ENCODE peak calls at places on chromosomes 4 and X, in eight cellular contexts. One of them, this sample, is unnamed.

GRCh38 chr4:140372607-140373327 is 679 bp upstream of the SCOC start:
- DNase-seq in BE2C: no peak
- DNase-seq in astrocyte of the cerebellum: no peak
- DNase-seq in GM10248: peak
- DNase-seq in WTC11: no peak
- DNase-seq in bronchial epithelial cell: peak
- DNase-seq in GM23338: peak
- DNase-seq in pancreas: no peak
- DNase-seq in this sample: no peak

GRCh38 chr4:123477804-123478209 is 81.2 kb downstream of the SPRY1 start:
- DNase-seq in BE2C: no peak
- DNase-seq in astrocyte of the cerebellum: peak
- DNase-seq in GM10248: no peak
- DNase-seq in WTC11: no peak
- DNase-seq in bronchial epithelial cell: no peak
- DNase-seq in GM23338: no peak
- DNase-seq in pancreas: no peak
- DNase-seq in this sample: no peak

GRCh38 chrX:155949098-155949497 is 48.4 kb upstream of the IL9R start:
- DNase-seq in BE2C: no peak
- DNase-seq in astrocyte of the cerebellum: no peak
- DNase-seq in GM10248: no peak
- DNase-seq in WTC11: no peak
- DNase-seq in bronchial epithelial cell: peak
- DNase-seq in GM23338: no peak
- DNase-seq in pancreas: no peak
- DNase-seq in this sample: no peak

GRCh38 chr4:143240920-143241319 is 56.2 kb downstream of the USP38 start:
- DNase-seq in BE2C: no peak
- DNase-seq in astrocyte of the cerebellum: no peak
- DNase-seq in GM10248: no peak
- DNase-seq in WTC11: no peak
- DNase-seq in bronchial epithelial cell: no peak
- DNase-seq in GM23338: no peak
- DNase-seq in pancreas: no peak
- DNase-seq in this sample: no peak

GRCh38 chr4:38359113-38359512 is 304.9 kb upstream of the KLF3 start:
- DNase-seq in BE2C: no peak
- DNase-seq in astrocyte of the cerebellum: no peak
- DNase-seq in GM10248: no peak
- DNase-seq in WTC11: no peak
- DNase-seq in bronchial epithelial cell: no peak
- DNase-seq in GM23338: no peak
- DNase-seq in pancreas: no peak
- DNase-seq in this sample: no peak

GRCh38 chr4:80197601-80198444 is 520 bp downstream of the PRDM8 start:
- DNase-seq in BE2C: peak
- DNase-seq in astrocyte of the cerebellum: no peak
- DNase-seq in GM10248: no peak
- DNase-seq in WTC11: peak
- DNase-seq in bronchial epithelial cell: no peak
- DNase-seq in GM23338: peak
- DNase-seq in pancreas: peak
- DNase-seq in this sample: no peak

GRCh38 chr4:31803511-31804195 is 1083.5 kb downstream of the PCDH7 start:
- DNase-seq in BE2C: no peak
- DNase-seq in astrocyte of the cerebellum: peak
- DNase-seq in GM10248: no peak
- DNase-seq in WTC11: no peak
- DNase-seq in bronchial epithelial cell: no peak
- DNase-seq in GM23338: no peak
- DNase-seq in pancreas: no peak
- DNase-seq in this sample: no peak

GRCh38 chr4:11634283-11634682 is 205.6 kb upstream of the HS3ST1 start:
- DNase-seq in BE2C: no peak
- DNase-seq in astrocyte of the cerebellum: no peak
- DNase-seq in GM10248: no peak
- DNase-seq in WTC11: no peak
- DNase-seq in bronchial epithelial cell: peak
- DNase-seq in GM23338: no peak
- DNase-seq in pancreas: no peak
- DNase-seq in this sample: no peak

DNA sequence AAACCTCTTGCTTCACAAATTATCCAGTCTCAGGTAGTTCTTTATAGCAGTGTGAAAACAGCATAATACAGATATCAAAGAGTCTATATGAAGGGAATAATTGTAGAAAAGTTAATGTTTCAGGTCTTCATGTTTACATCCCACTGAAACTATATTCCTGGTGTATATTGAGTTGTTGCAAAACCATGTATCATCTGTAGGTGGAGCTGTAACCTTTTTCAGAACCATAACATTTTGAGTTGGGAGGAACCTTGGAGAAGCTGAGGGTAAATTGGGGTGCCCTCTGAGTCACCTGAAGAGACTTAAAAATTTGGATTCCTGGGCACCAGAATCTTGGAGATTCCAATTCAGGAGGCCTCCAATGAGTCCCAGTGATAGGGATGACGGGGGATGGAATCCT is 51.9 kb upstream of the TAPT1 start:
- DNase-seq in BE2C: no peak
- DNase-seq in astrocyte of the cerebellum: no peak
- DNase-seq in GM10248: no peak
- DNase-seq in WTC11: no peak
- DNase-seq in bronchial epithelial cell: no peak
- DNase-seq in GM23338: peak
- DNase-seq in pancreas: no peak
- DNase-seq in this sample: no peak
- TF ChIP-seq CTCF in BE2C: peak
- TF ChIP-seq CTCF in astrocyte of the cerebellum: no peak
- TF ChIP-seq CTCF in GM10248: no peak
- TF ChIP-seq CTCF in WTC11: peak
- TF ChIP-seq CTCF in bronchial epithelial cell: no peak
- TF ChIP-seq CTCF in GM23338: peak
- TF ChIP-seq CTCF in pancreas: no peak
- TF ChIP-seq CTCF in this sample: peak

GRCh38 chr4:148058160-148058859 is 326.4 kb downstream of the ARHGAP10 start:
- DNase-seq in BE2C: no peak
- DNase-seq in astrocyte of the cerebellum: no peak
- DNase-seq in GM10248: no peak
- DNase-seq in WTC11: no peak
- DNase-seq in bronchial epithelial cell: no peak
- DNase-seq in GM23338: no peak
- DNase-seq in pancreas: no peak
- DNase-seq in this sample: no peak

GRCh38 chr4:148054275-148054674 is 322.4 kb downstream of the ARHGAP10 start:
- DNase-seq in BE2C: peak
- DNase-seq in astrocyte of the cerebellum: no peak
- DNase-seq in GM10248: no peak
- DNase-seq in WTC11: no peak
- DNase-seq in bronchial epithelial cell: peak
- DNase-seq in GM23338: no peak
- DNase-seq in pancreas: no peak
- DNase-seq in this sample: no peak

GRCh38 chr4:148055844-148056243 is 324.0 kb downstream of the ARHGAP10 start:
- DNase-seq in BE2C: no peak
- DNase-seq in astrocyte of the cerebellum: no peak
- DNase-seq in GM10248: no peak
- DNase-seq in WTC11: no peak
- DNase-seq in bronchial epithelial cell: no peak
- DNase-seq in GM23338: no peak
- DNase-seq in pancreas: no peak
- DNase-seq in this sample: no peak

GRCh38 chr4:148057425-148058020 is 325.6 kb downstream of the ARHGAP10 start:
- DNase-seq in BE2C: no peak
- DNase-seq in astrocyte of the cerebellum: no peak
- DNase-seq in GM10248: no peak
- DNase-seq in WTC11: no peak
- DNase-seq in bronchial epithelial cell: no peak
- DNase-seq in GM23338: no peak
- DNase-seq in pancreas: no peak
- DNase-seq in this sample: no peak

GRCh38 chr4:148056879-148057278 is 325.0 kb downstream of the ARHGAP10 start:
- DNase-seq in BE2C: no peak
- DNase-seq in astrocyte of the cerebellum: peak
- DNase-seq in GM10248: peak
- DNase-seq in WTC11: peak
- DNase-seq in bronchial epithelial cell: peak
- DNase-seq in GM23338: peak
- DNase-seq in pancreas: no peak
- DNase-seq in this sample: no peak
- TF ChIP-seq CTCF in BE2C: peak
- TF ChIP-seq CTCF in astrocyte of the cerebellum: no peak
- TF ChIP-seq CTCF in GM10248: peak
- TF ChIP-seq CTCF in WTC11: peak
- TF ChIP-seq CTCF in bronchial epithelial cell: no peak
- TF ChIP-seq CTCF in GM23338: peak
- TF ChIP-seq CTCF in pancreas: no peak
- TF ChIP-seq CTCF in this sample: no peak

GRCh38 chr4:109321232-109321631 is 18.8 kb upstream of the COL25A1 start:
- DNase-seq in BE2C: no peak
- DNase-seq in astrocyte of the cerebellum: no peak
- DNase-seq in GM10248: no peak
- DNase-seq in WTC11: no peak
- DNase-seq in bronchial epithelial cell: no peak
- DNase-seq in GM23338: no peak
- DNase-seq in pancreas: no peak
- DNase-seq in this sample: no peak

GRCh38 chr4:109319684-109320083 is 17.2 kb upstream of the COL25A1 start:
- DNase-seq in BE2C: no peak
- DNase-seq in astrocyte of the cerebellum: no peak
- DNase-seq in GM10248: no peak
- DNase-seq in WTC11: no peak
- DNase-seq in bronchial epithelial cell: no peak
- DNase-seq in GM23338: no peak
- DNase-seq in pancreas: no peak
- DNase-seq in this sample: no peak

GRCh38 chr4:109315341-109315740 is 12.9 kb upstream of the COL25A1 start:
- DNase-seq in BE2C: no peak
- DNase-seq in astrocyte of the cerebellum: no peak
- DNase-seq in GM10248: no peak
- DNase-seq in WTC11: no peak
- DNase-seq in bronchial epithelial cell: no peak
- DNase-seq in GM23338: no peak
- DNase-seq in pancreas: no peak
- DNase-seq in this sample: no peak

GRCh38 chr4:109315818-109316217 is 13.4 kb upstream of the COL25A1 start:
- DNase-seq in BE2C: no peak
- DNase-seq in astrocyte of the cerebellum: no peak
- DNase-seq in GM10248: no peak
- DNase-seq in WTC11: no peak
- DNase-seq in bronchial epithelial cell: no peak
- DNase-seq in GM23338: peak
- DNase-seq in pancreas: no peak
- DNase-seq in this sample: no peak

DNA sequence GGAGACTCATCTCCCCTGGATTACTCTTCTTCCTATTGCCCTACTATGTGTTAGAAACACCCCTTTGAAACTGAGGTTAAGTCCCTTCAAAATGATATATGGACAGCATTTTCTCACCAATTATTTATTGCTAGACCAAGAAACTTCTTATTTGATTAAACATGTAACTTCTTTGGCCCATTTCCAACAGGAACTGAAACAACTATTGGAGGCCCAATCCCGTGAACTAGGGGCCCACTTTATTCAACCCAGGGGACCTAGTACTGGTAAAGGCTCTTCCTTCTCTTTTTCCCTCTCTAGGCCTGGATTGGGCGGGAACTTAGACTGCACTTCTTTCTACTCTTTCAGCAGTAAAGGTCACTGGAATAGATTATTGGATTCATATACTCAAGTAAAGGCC is 16.7 kb upstream of the COL25A1 start:
- DNase-seq in BE2C: no peak
- DNase-seq in astrocyte of the cerebellum: no peak
- DNase-seq in GM10248: no peak
- DNase-seq in WTC11: no peak
- DNase-seq in bronchial epithelial cell: no peak
- DNase-seq in GM23338: no peak
- DNase-seq in pancreas: no peak
- DNase-seq in this sample: no peak
- TF ChIP-seq CTCF in BE2C: no peak
- TF ChIP-seq CTCF in astrocyte of the cerebellum: no peak
- TF ChIP-seq CTCF in GM10248: no peak
- TF ChIP-seq CTCF in WTC11: no peak
- TF ChIP-seq CTCF in bronchial epithelial cell: no peak
- TF ChIP-seq CTCF in GM23338: no peak
- TF ChIP-seq CTCF in pancreas: no peak
- TF ChIP-seq CTCF in this sample: no peak

GRCh38 chrX:123740006-123740405 is 7.2 kb upstream of the THOC2 start:
- DNase-seq in BE2C: no peak
- DNase-seq in astrocyte of the cerebellum: no peak
- DNase-seq in GM10248: no peak
- DNase-seq in WTC11: no peak
- DNase-seq in bronchial epithelial cell: no peak
- DNase-seq in GM23338: peak
- DNase-seq in pancreas: no peak
- DNase-seq in this sample: no peak
- TF ChIP-seq CTCF in BE2C: no peak
- TF ChIP-seq CTCF in astrocyte of the cerebellum: no peak
- TF ChIP-seq CTCF in GM10248: no peak
- TF ChIP-seq CTCF in WTC11: no peak
- TF ChIP-seq CTCF in bronchial epithelial cell: no peak
- TF ChIP-seq CTCF in GM23338: no peak
- TF ChIP-seq CTCF in pancreas: no peak
- TF ChIP-seq CTCF in this sample: no peak

GRCh38 chr4:51842554-51843308 is at the start of gene DCUN1D4:
- DNase-seq in BE2C: peak
- DNase-seq in astrocyte of the cerebellum: peak
- DNase-seq in GM10248: peak
- DNase-seq in WTC11: peak
- DNase-seq in bronchial epithelial cell: peak
- DNase-seq in GM23338: peak
- DNase-seq in pancreas: peak
- DNase-seq in this sample: peak
- TF ChIP-seq CTCF in BE2C: peak
- TF ChIP-seq CTCF in astrocyte of the cerebellum: peak
- TF ChIP-seq CTCF in GM10248: no peak
- TF ChIP-seq CTCF in WTC11: no peak
- TF ChIP-seq CTCF in bronchial epithelial cell: peak
- TF ChIP-seq CTCF in GM23338: no peak
- TF ChIP-seq CTCF in pancreas: peak
- TF ChIP-seq CTCF in this sample: peak

GRCh38 chr4:5039800-5040199 is 11.5 kb upstream of the STK32B start:
- DNase-seq in BE2C: no peak
- DNase-seq in astrocyte of the cerebellum: no peak
- DNase-seq in GM10248: no peak
- DNase-seq in WTC11: no peak
- DNase-seq in bronchial epithelial cell: no peak
- DNase-seq in GM23338: no peak
- DNase-seq in pancreas: no peak
- DNase-seq in this sample: no peak
- TF ChIP-seq CTCF in BE2C: no peak
- TF ChIP-seq CTCF in astrocyte of the cerebellum: no peak
- TF ChIP-seq CTCF in GM10248: no peak
- TF ChIP-seq CTCF in WTC11: no peak
- TF ChIP-seq CTCF in bronchial epithelial cell: no peak
- TF ChIP-seq CTCF in GM23338: no peak
- TF ChIP-seq CTCF in pancreas: no peak
- TF ChIP-seq CTCF in this sample: no peak

This sample was measured in AG09319.